ENCODE peak calls at places on chromosomes 5 and 9, in five cellular contexts. Q, T, P, E and L are unnamed samples.

GRCh38 chr5:10958728-10959127 is 197.7 kb upstream of the DAP start:
- DNase-seq in Q (no peak), T (no peak), P (no peak), E (no peak), L (no peak)

GRCh38 chr5:169258372-169259000 is 42.5 kb downstream of the SLIT3 start:
- DNase-seq in Q (no peak), T (peak; percentile 69), P (no peak), E (no peak), L (peak; percentile 99)

GRCh38 chr5:145999208-145999607 is 62.8 kb downstream of the SH3RF2 start:
- DNase-seq in Q (no peak), T (no peak), P (no peak), E (no peak), L (no peak)

GRCh38 chr5:169808118-169808581 is 171.1 kb downstream of the DOCK2 start:
- DNase-seq in Q (no peak), T (no peak), P (no peak), E (no peak), L (no peak)

GRCh38 chr5:71809446-71809845 is 90.4 kb downstream of the CARTPT start:
- DNase-seq in Q (no peak), T (no peak), P (no peak), E (no peak), L (no peak)

GRCh38 chr5:141725909-141726308 is 43.9 kb upstream of the ARAP3 start:
- DNase-seq in Q (no peak), T (no peak), P (no peak), E (no peak), L (no peak)

GRCh38 chr5:149775785-149776184 is 45.7 kb downstream of the PPARGC1B start:
- DNase-seq in Q (no peak), T (no peak), P (no peak), E (no peak), L (peak; percentile 25)

GRCh38 chr5:119078071-119078846 is 7.4 kb downstream of the DMXL1 start:
- DNase-seq in Q (no peak), T (no peak), P (no peak), E (no peak), L (no peak)

GRCh38 chr9:86075132-86075807 is 24.1 kb downstream of the GOLM1 start:
- DNase-seq in Q (no peak), T (no peak), P (no peak), E (no peak), L (no peak)

GRCh38 chr9:127523312-127523851 is 72.1 kb downstream of the LRSAM1 start:
- DNase-seq in Q (peak; percentile 29), T (no peak), P (no peak), E (no peak), L (peak; percentile 49)

GRCh38 chr5:32794086-32794485 is 83.0 kb downstream of the NPR3 start:
- DNase-seq in Q (no peak), T (no peak), P (no peak), E (no peak), L (peak; percentile 35)

GRCh38 chr9:69718218-69718617 is 41.6 kb downstream of the PTAR1 start:
- DNase-seq in Q (no peak), T (no peak), P (no peak), E (no peak), L (no peak)